ENCODE peak calls at places on chromosomes 11 and 22, in five cellular contexts. One of them, this sample, is unnamed. For H3K9me3, the result is how much of the 10 kb centered on the place peaks cover.

GRCh38 chr11:60919320-60919719 is 4.9 kb upstream of the TMEM132A start:
- DNase-seq in gastrocnemius medialis: no peak
- DNase-seq in heart left ventricle: no peak
- DNase-seq in keratinocyte: no peak
- DNase-seq in body of pancreas: no peak
- DNase-seq in this sample: no peak

GRCh38 chr11:11349870-11350325 is 3.2 kb downstream of the CSNK2A3 start:
- DNase-seq in body of pancreas: no peak
- DNase-seq in heart left ventricle: peak
- DNase-seq in gastrocnemius medialis: no peak
- DNase-seq in keratinocyte: no peak
- DNase-seq in this sample: no peak

GRCh38 chr22:48376936-48377335 is 1450.7 kb downstream of the BRD1 start:
- DNase-seq in body of pancreas: no peak
- DNase-seq in gastrocnemius medialis: no peak
- DNase-seq in keratinocyte: no peak
- DNase-seq in heart left ventricle: no peak
- DNase-seq in this sample: no peak

GRCh38 chr22:41831828-41832552 is 915 bp upstream of the SREBF2 start:
- DNase-seq in heart left ventricle: no peak
- DNase-seq in gastrocnemius medialis: no peak
- DNase-seq in keratinocyte: no peak
- DNase-seq in body of pancreas: no peak
- DNase-seq in this sample: no peak

GRCh38 chr22:21015051-21016006 is at the start of gene P2RX6:
- DNase-seq in heart left ventricle: peak
- DNase-seq in body of pancreas: no peak
- DNase-seq in keratinocyte: no peak
- DNase-seq in gastrocnemius medialis: peak
- DNase-seq in this sample: no peak

GRCh38 chr11:1838077-1838425 is 730 bp upstream of the TNNI2 start:
- DNase-seq in heart left ventricle: peak
- DNase-seq in body of pancreas: no peak
- DNase-seq in keratinocyte: no peak
- DNase-seq in gastrocnemius medialis: no peak
- DNase-seq in this sample: no peak

GRCh38 chr11:104614117-104614716 is 284.0 kb downstream of the CASP12 start:
- DNase-seq in body of pancreas: no peak
- DNase-seq in keratinocyte: no peak
- DNase-seq in heart left ventricle: no peak
- DNase-seq in gastrocnemius medialis: no peak
- DNase-seq in this sample: no peak

GRCh38 chr22:26321469-26321913 is 107.6 kb upstream of the ASPHD2 start:
- DNase-seq in gastrocnemius medialis: peak
- DNase-seq in body of pancreas: no peak
- DNase-seq in keratinocyte: no peak
- DNase-seq in heart left ventricle: peak
- DNase-seq in this sample: no peak

GRCh38 chr11:125872138-125872491 is 15.4 kb upstream of the HYLS1 start:
- DNase-seq in body of pancreas: no peak
- DNase-seq in keratinocyte: no peak
- DNase-seq in gastrocnemius medialis: no peak
- DNase-seq in heart left ventricle: no peak
- DNase-seq in this sample: no peak

GRCh38 chr11:125874556-125875124 is 12.8 kb upstream of the HYLS1 start:
- DNase-seq in body of pancreas: peak
- DNase-seq in keratinocyte: no peak
- DNase-seq in gastrocnemius medialis: no peak
- DNase-seq in heart left ventricle: peak
- DNase-seq in this sample: no peak

GRCh38 chr11:125869526-125869925 is 17.9 kb upstream of the HYLS1 start:
- DNase-seq in body of pancreas: no peak
- DNase-seq in gastrocnemius medialis: no peak
- DNase-seq in keratinocyte: no peak
- DNase-seq in heart left ventricle: no peak
- DNase-seq in this sample: no peak

GRCh38 chr11:125873881-125874555 is 13.4 kb upstream of the HYLS1 start:
- DNase-seq in body of pancreas: no peak
- DNase-seq in gastrocnemius medialis: no peak
- DNase-seq in keratinocyte: no peak
- DNase-seq in heart left ventricle: no peak
- DNase-seq in this sample: no peak

DNA sequence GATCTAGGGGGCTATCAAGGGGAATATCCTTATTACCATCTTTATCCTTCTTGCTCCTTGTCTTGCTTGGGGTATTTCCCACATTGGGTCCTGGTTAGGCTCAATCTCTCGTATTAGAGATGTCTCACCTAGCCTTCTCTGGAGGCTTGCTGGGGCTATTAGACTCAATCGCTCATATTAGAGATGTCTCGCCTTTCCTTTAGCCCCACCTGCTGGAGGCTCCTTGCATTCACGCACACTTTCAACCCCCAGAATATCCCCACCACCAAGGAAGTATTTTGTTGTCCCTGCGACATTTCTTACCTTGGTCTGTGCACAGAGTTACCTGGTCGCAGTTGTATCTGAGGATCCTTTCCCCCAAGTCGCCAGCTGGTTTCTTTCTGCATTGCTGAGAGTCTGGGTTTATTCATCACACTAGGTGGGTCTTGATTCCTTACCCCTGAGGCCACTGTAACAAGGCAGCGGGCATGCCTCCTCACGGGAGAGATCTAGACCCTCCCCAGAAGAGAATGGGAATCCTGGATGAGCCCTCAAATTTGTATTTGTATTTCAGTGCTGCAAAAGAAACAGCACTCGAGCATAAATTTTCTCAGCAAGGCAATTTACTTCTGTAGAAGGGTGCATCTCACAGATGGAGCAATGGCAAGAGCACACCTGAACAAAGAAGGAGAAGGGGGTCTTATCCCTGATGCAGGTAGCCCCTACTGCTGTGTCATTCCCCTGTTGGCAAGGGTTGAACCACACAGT is 15.9 kb upstream of the HYLS1 start:
- DNase-seq in keratinocyte: no peak
- DNase-seq in heart left ventricle: peak
- DNase-seq in gastrocnemius medialis: no peak
- DNase-seq in body of pancreas: peak
- DNase-seq in this sample: no peak
- TF ChIP-seq CTCF in keratinocyte: peak
- TF ChIP-seq CTCF in heart left ventricle: peak
- TF ChIP-seq CTCF in gastrocnemius medialis: no peak
- TF ChIP-seq CTCF in body of pancreas: no peak
- TF ChIP-seq CTCF in this sample: peak

GRCh38 chr11:99418927-99419707 is 398.4 kb downstream of the CNTN5 start:
- DNase-seq in heart left ventricle: no peak
- DNase-seq in keratinocyte: no peak
- DNase-seq in gastrocnemius medialis: no peak
- DNase-seq in body of pancreas: no peak
- DNase-seq in this sample: no peak
- H3K9me3 ChIP-seq in heart left ventricle: under half
- H3K9me3 ChIP-seq in keratinocyte: under half
- H3K9me3 ChIP-seq in gastrocnemius medialis: under half
- H3K9me3 ChIP-seq in body of pancreas: under half
- H3K9me3 ChIP-seq in this sample: under half

GRCh38 chr11:17553249-17553546 is 6.1 kb downstream of the OTOG start:
- DNase-seq in heart left ventricle: no peak
- DNase-seq in body of pancreas: no peak
- DNase-seq in gastrocnemius medialis: no peak
- DNase-seq in keratinocyte: no peak
- DNase-seq in this sample: no peak

GRCh38 chr11:17556999-17557398 is 9.9 kb downstream of the OTOG start:
- DNase-seq in gastrocnemius medialis: no peak
- DNase-seq in heart left ventricle: no peak
- DNase-seq in body of pancreas: no peak
- DNase-seq in keratinocyte: no peak
- DNase-seq in this sample: no peak

GRCh38 chr11:17552392-17553248 is 5.6 kb downstream of the OTOG start:
- DNase-seq in keratinocyte: no peak
- DNase-seq in gastrocnemius medialis: no peak
- DNase-seq in heart left ventricle: no peak
- DNase-seq in body of pancreas: no peak
- DNase-seq in this sample: no peak

GRCh38 chr11:17552041-17552355 is 4.9 kb downstream of the OTOG start:
- DNase-seq in heart left ventricle: no peak
- DNase-seq in body of pancreas: no peak
- DNase-seq in gastrocnemius medialis: no peak
- DNase-seq in keratinocyte: no peak
- DNase-seq in this sample: no peak

GRCh38 chr11:17554487-17554886 is 7.4 kb downstream of the OTOG start:
- DNase-seq in keratinocyte: no peak
- DNase-seq in body of pancreas: no peak
- DNase-seq in gastrocnemius medialis: no peak
- DNase-seq in heart left ventricle: no peak
- DNase-seq in this sample: no peak
- TF ChIP-seq CTCF in keratinocyte: no peak
- TF ChIP-seq CTCF in body of pancreas: no peak
- TF ChIP-seq CTCF in gastrocnemius medialis: no peak
- TF ChIP-seq CTCF in heart left ventricle: no peak
- TF ChIP-seq CTCF in this sample: no peak

GRCh38 chr11:98137437-98137836 is 883.3 kb upstream of the CNTN5 start:
- DNase-seq in gastrocnemius medialis: no peak
- DNase-seq in keratinocyte: no peak
- DNase-seq in heart left ventricle: no peak
- DNase-seq in body of pancreas: no peak
- DNase-seq in this sample: no peak
- H3K9me3 ChIP-seq in gastrocnemius medialis: under half
- H3K9me3 ChIP-seq in keratinocyte: under half
- H3K9me3 ChIP-seq in heart left ventricle: under half
- H3K9me3 ChIP-seq in body of pancreas: under half
- H3K9me3 ChIP-seq in this sample: under half

GRCh38 chr11:108788565-108789199 is 123.8 kb downstream of the DDX10 start:
- DNase-seq in keratinocyte: no peak
- DNase-seq in gastrocnemius medialis: no peak
- DNase-seq in heart left ventricle: no peak
- DNase-seq in body of pancreas: no peak
- DNase-seq in this sample: no peak
- TF ChIP-seq CTCF in keratinocyte: peak
- TF ChIP-seq CTCF in gastrocnemius medialis: no peak
- TF ChIP-seq CTCF in heart left ventricle: peak
- TF ChIP-seq CTCF in body of pancreas: no peak
- TF ChIP-seq CTCF in this sample: peak

GRCh38 chr11:130282111-130282510 is 32.6 kb downstream of the ZBTB44 start:
- DNase-seq in gastrocnemius medialis: no peak
- DNase-seq in heart left ventricle: no peak
- DNase-seq in keratinocyte: no peak
- DNase-seq in body of pancreas: no peak
- DNase-seq in this sample: no peak
- H3K9me3 ChIP-seq in gastrocnemius medialis: under half
- H3K9me3 ChIP-seq in heart left ventricle: under half
- H3K9me3 ChIP-seq in keratinocyte: under half
- H3K9me3 ChIP-seq in body of pancreas: under half
- H3K9me3 ChIP-seq in this sample: under half

This sample was measured in right atrium auricular region.